ENCODE peak calls at places on chromosomes 13 and 19, in six cellular contexts. One of them, this sample, is unnamed.

GRCh38 chr13:38418286-38418685 is 68.6 kb downstream of the UFM1 start:
- DNase-seq in IMR-90: no peak
- DNase-seq in HepG2: no peak
- DNase-seq in A549: no peak
- DNase-seq in H1: no peak
- DNase-seq in K562: no peak
- DNase-seq in this sample: no peak

GRCh38 chr13:95255072-95255732 is 46.0 kb downstream of the ABCC4 start:
- DNase-seq in A549: no peak
- DNase-seq in K562: no peak
- DNase-seq in H1: no peak
- DNase-seq in IMR-90: no peak
- DNase-seq in HepG2: no peak
- DNase-seq in this sample: no peak

GRCh38 chr19:6730153-6730804 is 7.1 kb downstream of the GPR108 start:
- DNase-seq in A549: peak; percentile 49
- DNase-seq in H1: peak; percentile 91
- DNase-seq in HepG2: peak; percentile 96
- DNase-seq in IMR-90: no peak
- DNase-seq in K562: peak; percentile 96
- DNase-seq in this sample: peak; percentile 71

GRCh38 chr19:44649578-44650145 is 6.0 kb downstream of the PVR start:
- DNase-seq in IMR-90: no peak
- DNase-seq in K562: no peak
- DNase-seq in H1: no peak
- DNase-seq in HepG2: no peak
- DNase-seq in A549: no peak
- DNase-seq in this sample: no peak

GRCh38 chr13:44155422-44156293 is 218.0 kb upstream of the SERP2 start:
- DNase-seq in HepG2: no peak
- DNase-seq in K562: peak; percentile 27
- DNase-seq in H1: no peak
- DNase-seq in IMR-90: peak; percentile 45
- DNase-seq in A549: no peak
- DNase-seq in this sample: no peak

GRCh38 chr19:10045371-10045770 is 32.1 kb downstream of the RDH8 start:
- DNase-seq in HepG2: no peak
- DNase-seq in H1: no peak
- DNase-seq in A549: no peak
- DNase-seq in IMR-90: no peak
- DNase-seq in K562: no peak
- DNase-seq in this sample: no peak

GRCh38 chr13:90427322-90428272 is 919.9 kb upstream of the MIR17HG start:
- DNase-seq in H1: no peak
- DNase-seq in A549: no peak
- DNase-seq in K562: no peak
- DNase-seq in IMR-90: no peak
- DNase-seq in HepG2: no peak
- DNase-seq in this sample: peak; percentile 43

GRCh38 chr19:10105241-10106099 is 692 bp upstream of the PPAN start:
- DNase-seq in K562: peak; percentile 11
- DNase-seq in H1: no peak
- DNase-seq in A549: no peak
- DNase-seq in IMR-90: no peak
- DNase-seq in HepG2: no peak
- DNase-seq in this sample: no peak

GRCh38 chr19:18098891-18099622 is 1.5 kb downstream of the MAST3 start:
- DNase-seq in IMR-90: no peak
- DNase-seq in A549: no peak
- DNase-seq in H1: no peak
- DNase-seq in K562: peak; percentile 71
- DNase-seq in HepG2: no peak
- DNase-seq in this sample: no peak

GRCh38 chr19:1168877-1169791 is 4.9 kb downstream of the SBNO2 start:
- DNase-seq in HepG2: peak; percentile 50
- DNase-seq in H1: no peak
- DNase-seq in IMR-90: peak; percentile 85
- DNase-seq in A549: no peak
- DNase-seq in K562: no peak
- DNase-seq in this sample: no peak

GRCh38 chr19:46764817-46765291 is 18.6 kb upstream of the STRN4 start:
- DNase-seq in H1: no peak
- DNase-seq in IMR-90: no peak
- DNase-seq in HepG2: peak; percentile 92
- DNase-seq in K562: no peak
- DNase-seq in A549: no peak
- DNase-seq in this sample: no peak

GRCh38 chr19:12801466-12802266 is at the start of the genes PRDX2 and THSD8:
- DNase-seq in H1: peak; percentile 87
- DNase-seq in HepG2: peak; percentile 53
- DNase-seq in IMR-90: peak; percentile 65
- DNase-seq in A549: no peak
- DNase-seq in K562: peak; percentile 88
- DNase-seq in this sample: peak; percentile 94

GRCh38 chr19:1777149-1777548 is 23.8 kb downstream of the ONECUT3 start:
- DNase-seq in IMR-90: no peak
- DNase-seq in K562: no peak
- DNase-seq in HepG2: no peak
- DNase-seq in H1: no peak
- DNase-seq in A549: no peak
- DNase-seq in this sample: no peak

GRCh38 chr19:48403606-48404005 is 10.1 kb downstream of the GRIN2D start:
- DNase-seq in IMR-90: peak; percentile 71
- DNase-seq in H1: peak; percentile 61
- DNase-seq in K562: peak; percentile 36
- DNase-seq in HepG2: peak; percentile 62
- DNase-seq in A549: no peak
- DNase-seq in this sample: peak; percentile 91

GRCh38 chr19:49506575-49507105 is 5.8 kb upstream of the FCGRT start:
- DNase-seq in H1: peak; percentile 95
- DNase-seq in HepG2: peak; percentile 71
- DNase-seq in A549: peak; percentile 80
- DNase-seq in K562: peak; percentile 83
- DNase-seq in IMR-90: no peak
- DNase-seq in this sample: peak; percentile 84

GRCh38 chr19:55437410-55437809 is 5.7 kb downstream of the SHISA7 start:
- DNase-seq in K562: peak; percentile 83
- DNase-seq in A549: peak; percentile 89
- DNase-seq in IMR-90: peak; percentile 56
- DNase-seq in HepG2: peak; percentile 46
- DNase-seq in H1: peak; percentile 87
- DNase-seq in this sample: no peak

GRCh38 chr19:7681336-7682174 is 922 bp downstream of the TRAPPC5 start:
- DNase-seq in A549: peak; percentile 79
- DNase-seq in K562: peak; percentile 65
- DNase-seq in H1: peak; percentile 82
- DNase-seq in HepG2: peak; percentile 77
- DNase-seq in IMR-90: peak; percentile 70
- DNase-seq in this sample: peak; percentile 82

GRCh38 chr19:46287585-46287984 is 9.3 kb upstream of the HIF3A start:
- DNase-seq in K562: peak; percentile 41
- DNase-seq in H1: no peak
- DNase-seq in IMR-90: no peak
- DNase-seq in HepG2: no peak
- DNase-seq in A549: no peak
- DNase-seq in this sample: no peak

GRCh38 chr13:66635526-66635925 is 594.6 kb downstream of the PCDH9 start:
- DNase-seq in A549: no peak
- DNase-seq in H1: no peak
- DNase-seq in HepG2: no peak
- DNase-seq in K562: no peak
- DNase-seq in IMR-90: peak; percentile 93
- DNase-seq in this sample: no peak

GRCh38 chr19:55406091-55406868 is 1.3 kb downstream of the UBE2S start:
- DNase-seq in K562: no peak
- DNase-seq in IMR-90: no peak
- DNase-seq in A549: no peak
- DNase-seq in H1: no peak
- DNase-seq in HepG2: no peak
- DNase-seq in this sample: no peak

GRCh38 chr13:100584901-100585300 is 3.7 kb downstream of the GGACT start:
- DNase-seq in HepG2: no peak
- DNase-seq in K562: no peak
- DNase-seq in IMR-90: no peak
- DNase-seq in H1: no peak
- DNase-seq in A549: no peak
- DNase-seq in this sample: no peak

GRCh38 chr13:97627566-97627965 is 193.6 kb downstream of the RAP2A start:
- DNase-seq in A549: no peak
- DNase-seq in HepG2: peak; percentile 50
- DNase-seq in K562: peak; percentile 17
- DNase-seq in H1: no peak
- DNase-seq in IMR-90: peak; percentile 95
- DNase-seq in this sample: no peak

GRCh38 chr19:34254552-34255432 is at the start of gene GARRE1:
- DNase-seq in K562: peak; percentile 90
- DNase-seq in HepG2: no peak
- DNase-seq in H1: peak; percentile 70
- DNase-seq in IMR-90: peak; percentile 24
- DNase-seq in A549: peak; percentile 96
- DNase-seq in this sample: peak; percentile 93

GRCh38 chr13:76286178-76286577 is 600.0 kb downstream of the KCTD12 start:
- DNase-seq in IMR-90: peak; percentile 50
- DNase-seq in A549: no peak
- DNase-seq in K562: no peak
- DNase-seq in H1: no peak
- DNase-seq in HepG2: no peak
- DNase-seq in this sample: no peak

GRCh38 chr13:57253551-57253950 is 86.6 kb downstream of the PRR20E start:
- DNase-seq in A549: no peak
- DNase-seq in HepG2: no peak
- DNase-seq in H1: no peak
- DNase-seq in IMR-90: no peak
- DNase-seq in K562: no peak
- DNase-seq in this sample: no peak

GRCh38 chr13:81874681-81875661 is 1534.0 kb upstream of the SPRY2 start:
- DNase-seq in A549: no peak
- DNase-seq in H1: peak; percentile 63
- DNase-seq in K562: no peak
- DNase-seq in IMR-90: no peak
- DNase-seq in HepG2: peak; percentile 10
- DNase-seq in this sample: no peak

GRCh38 chr13:111911754-111912452 is 155.0 kb upstream of the SOX1 start:
- DNase-seq in H1: peak; percentile 11
- DNase-seq in HepG2: no peak
- DNase-seq in K562: no peak
- DNase-seq in IMR-90: no peak
- DNase-seq in A549: no peak
- DNase-seq in this sample: no peak

GRCh38 chr19:14028901-14029300 is 953 bp downstream of the RLN3 start:
- DNase-seq in H1: no peak
- DNase-seq in A549: no peak
- DNase-seq in IMR-90: no peak
- DNase-seq in HepG2: no peak
- DNase-seq in K562: no peak
- DNase-seq in this sample: peak; percentile 45

GRCh38 chr13:104389722-104390121 is 1323.5 kb upstream of the SLC10A2 start:
- DNase-seq in A549: no peak
- DNase-seq in K562: no peak
- DNase-seq in IMR-90: no peak
- DNase-seq in H1: no peak
- DNase-seq in HepG2: peak; percentile 5
- DNase-seq in this sample: no peak

GRCh38 chr13:30355405-30355741 is 48.0 kb upstream of the KATNAL1 start:
- DNase-seq in H1: peak; percentile 60
- DNase-seq in K562: peak; percentile 51
- DNase-seq in A549: no peak
- DNase-seq in HepG2: peak; percentile 49
- DNase-seq in IMR-90: no peak
- DNase-seq in this sample: peak; percentile 51

GRCh38 chr19:31126236-31126635 is 223.0 kb downstream of the TSHZ3 start:
- DNase-seq in K562: no peak
- DNase-seq in A549: no peak
- DNase-seq in HepG2: no peak
- DNase-seq in IMR-90: no peak
- DNase-seq in H1: no peak
- DNase-seq in this sample: no peak

GRCh38 chr19:18763674-18764590 is 27.2 kb downstream of the COMP start:
- DNase-seq in A549: no peak
- DNase-seq in K562: peak; percentile 67
- DNase-seq in H1: no peak
- DNase-seq in IMR-90: peak; percentile 27
- DNase-seq in HepG2: no peak
- DNase-seq in this sample: peak; percentile 88

GRCh38 chr19:15237759-15238638 is 5.8 kb upstream of the EPHX3 start:
- DNase-seq in IMR-90: no peak
- DNase-seq in HepG2: no peak
- DNase-seq in H1: no peak
- DNase-seq in K562: no peak
- DNase-seq in A549: no peak
- DNase-seq in this sample: no peak

GRCh38 chr13:109816112-109816978 is 30.0 kb upstream of the IRS2 start:
- DNase-seq in IMR-90: no peak
- DNase-seq in HepG2: no peak
- DNase-seq in H1: no peak
- DNase-seq in K562: no peak
- DNase-seq in A549: no peak
- DNase-seq in this sample: no peak
- TF ChIP-seq RAD21 in IMR-90: no peak
- TF ChIP-seq RAD21 in HepG2: no peak
- TF ChIP-seq RAD21 in H1: no peak
- TF ChIP-seq RAD21 in K562: no peak
- TF ChIP-seq RAD21 in A549: no peak
- TF ChIP-seq RAD21 in this sample: no peak

DNA sequence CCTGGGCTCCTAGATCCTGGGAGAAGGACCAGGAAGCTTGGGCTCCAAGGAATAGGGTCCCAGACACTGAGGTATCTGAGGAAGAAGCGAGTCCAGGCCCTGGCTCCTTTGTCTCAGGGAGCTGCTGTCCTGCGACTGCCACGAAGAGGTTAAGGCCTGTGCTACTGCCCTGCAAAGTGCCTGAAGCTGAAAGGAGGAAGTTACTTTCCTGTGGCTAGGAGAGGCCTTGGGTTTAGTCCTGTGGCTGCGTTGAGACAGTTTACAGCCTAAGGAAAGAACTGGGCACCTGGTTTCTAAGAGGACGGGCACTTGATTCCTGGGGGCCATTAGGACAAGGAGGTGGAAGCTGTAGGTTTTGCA is 2.8 kb downstream of the MYADM start:
- DNase-seq in H1: no peak
- DNase-seq in IMR-90: no peak
- DNase-seq in HepG2: no peak
- DNase-seq in K562: no peak
- DNase-seq in A549: no peak
- DNase-seq in this sample: no peak
- TF ChIP-seq USF2 in H1: no peak
- TF ChIP-seq USF2 in IMR-90: no peak
- TF ChIP-seq USF2 in HepG2: no peak
- TF ChIP-seq USF2 in K562: no peak
- TF ChIP-seq USF2 in A549: no peak
- TF ChIP-seq USF2 in this sample: no peak

GRCh38 chr13:110024646-110024980 is 238.2 kb upstream of the IRS2 start:
- DNase-seq in K562: no peak
- DNase-seq in H1: no peak
- DNase-seq in A549: no peak
- DNase-seq in IMR-90: peak; percentile 29
- DNase-seq in HepG2: no peak
- DNase-seq in this sample: no peak
- H3K27ac ChIP-seq in K562: no peak overlapping the region
- H3K27ac ChIP-seq in H1: no peak overlapping the region
- H3K27ac ChIP-seq in A549: no peak overlapping the region
- H3K27ac ChIP-seq in IMR-90: no peak overlapping the region
- H3K27ac ChIP-seq in HepG2: no peak overlapping the region
- H3K27ac ChIP-seq in this sample: no peak overlapping the region

GRCh38 chr13:110712081-110712848 is 1.2 kb upstream of the ING1 start:
- DNase-seq in HepG2: peak; percentile 81
- DNase-seq in K562: peak; percentile 81
- DNase-seq in H1: peak; percentile 77
- DNase-seq in A549: peak; percentile 61
- DNase-seq in IMR-90: peak; percentile 73
- DNase-seq in this sample: peak; percentile 93
- TF ChIP-seq RAD21 in HepG2: no peak
- TF ChIP-seq RAD21 in K562: no peak
- TF ChIP-seq RAD21 in H1: no peak
- TF ChIP-seq RAD21 in A549: no peak
- TF ChIP-seq RAD21 in IMR-90: no peak
- TF ChIP-seq RAD21 in this sample: no peak